ENCODE peak calls at places on chromosomes 11 and 22, in six cellular contexts. C is activated CD8-positive, alpha-beta T cell treated with anti-CD3 and anti-CD28 coated beads for 36 hours; M is nucleus accumbens; J is head of caudate nucleus; I is OCI-M1; L is dorsolateral prefrontal cortex. R is an unnamed sample.

GRCh38 chr11:2471804-2472096 is 26.9 kb downstream of the KCNQ1 start:
- DNase-seq in C (no peak), M (no peak), J (no peak), I (no peak), L (peak), R (no peak)

GRCh38 chr11:12526789-12527188 is 147.4 kb upstream of the TEAD1 start:
- DNase-seq in C (no peak), M (no peak), J (no peak), I (no peak), L (no peak), R (no peak)

GRCh38 chr22:42462016-42462415 is 29.8 kb upstream of the NFAM1 start:
- DNase-seq in C (no peak), M (no peak), J (no peak), I (peak), L (no peak), R (no peak)

GRCh38 chr11:59426361-59427067 is at the start of gene OR5A2:
- DNase-seq in C (no peak), M (no peak), J (no peak), I (no peak), L (no peak), R (no peak)

GRCh38 chr22:40414838-40415505 is 44.6 kb downstream of the SGSM3 start:
- DNase-seq in C (no peak), M (no peak), J (no peak), I (no peak), L (no peak), R (no peak)

GRCh38 chr11:83687787-83688186 is 401.6 kb upstream of the CCDC90B start:
- DNase-seq in C (no peak), M (no peak), J (no peak), I (no peak), L (no peak), R (no peak)

GRCh38 chr22:32622004-32622761 is 147.6 kb downstream of the FBXO7 start:
- DNase-seq in C (no peak), M (no peak), J (no peak), I (no peak), L (no peak), R (no peak)

GRCh38 chr11:13826505-13827278 is 135.8 kb upstream of the SPON1 start:
- DNase-seq in C (no peak), M (no peak), J (no peak), I (no peak), L (no peak), R (no peak)

GRCh38 chr11:132072044-132072879 is 701.8 kb downstream of the NTM start:
- DNase-seq in C (no peak), M (no peak), J (no peak), I (no peak), L (no peak), R (peak)

GRCh38 chr11:12008790-12009616 is 577 bp upstream of the DKK3 start:
- DNase-seq in C (no peak), M (peak), J (peak), I (no peak), L (no peak), R (no peak)

GRCh38 chr11:121426476-121427454 is 25.3 kb upstream of the SORL1 start:
- DNase-seq in C (peak), M (peak), J (peak), I (no peak), L (no peak), R (no peak)

GRCh38 chr22:26169312-26170111 is at the start of gene SEZ6L:
- DNase-seq in C (no peak), M (no peak), J (peak), I (no peak), L (no peak), R (peak)